ENCODE peak calls at places on chromosomes 2 and 18, in four cellular contexts. One of them, this sample, is unnamed.

GRCh38 chr2:203706403-203706802 is at the start of gene CD28:
- DNase-seq in body of pancreas: no peak
- DNase-seq in stimulated activated CD4-positive, alpha-beta T cell treated with anti-CD3 and anti-CD28 coated beads, Interleukin-1b, Interleukin-23, amount 100 ng/mL, for 1 hour: peak
- DNase-seq in A549: no peak
- DNase-seq in this sample: peak

GRCh38 chr2:201827621-201828020 is 21.3 kb downstream of the CDK15 start:
- DNase-seq in A549: no peak
- DNase-seq in stimulated activated CD4-positive, alpha-beta T cell treated with anti-CD3 and anti-CD28 coated beads, Interleukin-1b, Interleukin-23, amount 100 ng/mL, for 1 hour: no peak
- DNase-seq in body of pancreas: no peak
- DNase-seq in this sample: no peak

GRCh38 chr18:74446631-74447403 is 10.3 kb downstream of the DIPK1C start:
- DNase-seq in A549: no peak
- DNase-seq in body of pancreas: no peak
- DNase-seq in stimulated activated CD4-positive, alpha-beta T cell treated with anti-CD3 and anti-CD28 coated beads, Interleukin-1b, Interleukin-23, amount 100 ng/mL, for 1 hour: no peak
- DNase-seq in this sample: no peak

GRCh38 chr2:158994920-158995676 is 26.7 kb downstream of the TANC1 start:
- DNase-seq in A549: no peak
- DNase-seq in stimulated activated CD4-positive, alpha-beta T cell treated with anti-CD3 and anti-CD28 coated beads, Interleukin-1b, Interleukin-23, amount 100 ng/mL, for 1 hour: no peak
- DNase-seq in body of pancreas: no peak
- DNase-seq in this sample: peak

GRCh38 chr2:64692401-64692800 is 38.7 kb upstream of the SERTAD2 start:
- DNase-seq in A549: no peak
- DNase-seq in stimulated activated CD4-positive, alpha-beta T cell treated with anti-CD3 and anti-CD28 coated beads, Interleukin-1b, Interleukin-23, amount 100 ng/mL, for 1 hour: no peak
- DNase-seq in body of pancreas: no peak
- DNase-seq in this sample: peak

GRCh38 chr18:75207298-75208054 is 1.5 kb downstream of the PTGR3 start:
- DNase-seq in A549: no peak
- DNase-seq in body of pancreas: peak
- DNase-seq in stimulated activated CD4-positive, alpha-beta T cell treated with anti-CD3 and anti-CD28 coated beads, Interleukin-1b, Interleukin-23, amount 100 ng/mL, for 1 hour: no peak
- DNase-seq in this sample: peak

GRCh38 chr2:207239754-207240494 is 74.2 kb upstream of the KLF7 start:
- DNase-seq in body of pancreas: no peak
- DNase-seq in stimulated activated CD4-positive, alpha-beta T cell treated with anti-CD3 and anti-CD28 coated beads, Interleukin-1b, Interleukin-23, amount 100 ng/mL, for 1 hour: no peak
- DNase-seq in A549: no peak
- DNase-seq in this sample: no peak

GRCh38 chr2:63729362-63729761 is 112.3 kb upstream of the UGP2 start:
- DNase-seq in stimulated activated CD4-positive, alpha-beta T cell treated with anti-CD3 and anti-CD28 coated beads, Interleukin-1b, Interleukin-23, amount 100 ng/mL, for 1 hour: no peak
- DNase-seq in body of pancreas: no peak
- DNase-seq in A549: no peak
- DNase-seq in this sample: no peak

GRCh38 chr18:12041561-12041960 is 52.1 kb upstream of the ANKRD62 start:
- DNase-seq in A549: peak
- DNase-seq in body of pancreas: no peak
- DNase-seq in stimulated activated CD4-positive, alpha-beta T cell treated with anti-CD3 and anti-CD28 coated beads, Interleukin-1b, Interleukin-23, amount 100 ng/mL, for 1 hour: no peak
- DNase-seq in this sample: no peak

GRCh38 chr2:237254369-237254861 is 159.5 kb downstream of the COL6A3 start:
- DNase-seq in body of pancreas: no peak
- DNase-seq in stimulated activated CD4-positive, alpha-beta T cell treated with anti-CD3 and anti-CD28 coated beads, Interleukin-1b, Interleukin-23, amount 100 ng/mL, for 1 hour: no peak
- DNase-seq in A549: no peak
- DNase-seq in this sample: no peak

GRCh38 chr2:240166191-240166590 is 25.7 kb upstream of the OTOS start:
- DNase-seq in body of pancreas: no peak
- DNase-seq in stimulated activated CD4-positive, alpha-beta T cell treated with anti-CD3 and anti-CD28 coated beads, Interleukin-1b, Interleukin-23, amount 100 ng/mL, for 1 hour: no peak
- DNase-seq in A549: no peak
- DNase-seq in this sample: no peak

GRCh38 chr2:238954841-238955521 is 107.1 kb downstream of the TWIST2 start:
- DNase-seq in body of pancreas: no peak
- DNase-seq in A549: no peak
- DNase-seq in stimulated activated CD4-positive, alpha-beta T cell treated with anti-CD3 and anti-CD28 coated beads, Interleukin-1b, Interleukin-23, amount 100 ng/mL, for 1 hour: no peak
- DNase-seq in this sample: no peak

GRCh38 chr2:165646321-165646801 is 147.7 kb downstream of the GALNT3 start:
- DNase-seq in stimulated activated CD4-positive, alpha-beta T cell treated with anti-CD3 and anti-CD28 coated beads, Interleukin-1b, Interleukin-23, amount 100 ng/mL, for 1 hour: no peak
- DNase-seq in A549: no peak
- DNase-seq in body of pancreas: no peak
- DNase-seq in this sample: no peak

GRCh38 chr2:210493528-210493927 is 17.0 kb upstream of the LANCL1 start:
- DNase-seq in body of pancreas: no peak
- DNase-seq in stimulated activated CD4-positive, alpha-beta T cell treated with anti-CD3 and anti-CD28 coated beads, Interleukin-1b, Interleukin-23, amount 100 ng/mL, for 1 hour: no peak
- DNase-seq in A549: no peak
- DNase-seq in this sample: no peak

GRCh38 chr2:223779877-223780276 is 57.5 kb downstream of the AP1S3 start:
- DNase-seq in body of pancreas: peak
- DNase-seq in stimulated activated CD4-positive, alpha-beta T cell treated with anti-CD3 and anti-CD28 coated beads, Interleukin-1b, Interleukin-23, amount 100 ng/mL, for 1 hour: no peak
- DNase-seq in A549: peak
- DNase-seq in this sample: peak

GRCh38 chr18:79779021-79779699 is 18.6 kb upstream of the KCNG2 start:
- DNase-seq in A549: no peak
- DNase-seq in body of pancreas: no peak
- DNase-seq in stimulated activated CD4-positive, alpha-beta T cell treated with anti-CD3 and anti-CD28 coated beads, Interleukin-1b, Interleukin-23, amount 100 ng/mL, for 1 hour: no peak
- DNase-seq in this sample: no peak

GRCh38 chr2:219059725-219060682 is 717 bp downstream of the IHH start:
- DNase-seq in body of pancreas: peak
- DNase-seq in stimulated activated CD4-positive, alpha-beta T cell treated with anti-CD3 and anti-CD28 coated beads, Interleukin-1b, Interleukin-23, amount 100 ng/mL, for 1 hour: no peak
- DNase-seq in A549: peak
- DNase-seq in this sample: peak

GRCh38 chr2:44972771-44973535 is 31.5 kb downstream of the SIX3 start:
- DNase-seq in body of pancreas: no peak
- DNase-seq in A549: no peak
- DNase-seq in stimulated activated CD4-positive, alpha-beta T cell treated with anti-CD3 and anti-CD28 coated beads, Interleukin-1b, Interleukin-23, amount 100 ng/mL, for 1 hour: no peak
- DNase-seq in this sample: no peak

GRCh38 chr2:158723921-158724802 is 71.0 kb upstream of the DAPL1 start:
- DNase-seq in body of pancreas: no peak
- DNase-seq in A549: peak
- DNase-seq in stimulated activated CD4-positive, alpha-beta T cell treated with anti-CD3 and anti-CD28 coated beads, Interleukin-1b, Interleukin-23, amount 100 ng/mL, for 1 hour: no peak
- DNase-seq in this sample: peak

GRCh38 chr2:113219889-113220641 is 46.3 kb downstream of the PSD4 start:
- DNase-seq in A549: peak
- DNase-seq in stimulated activated CD4-positive, alpha-beta T cell treated with anti-CD3 and anti-CD28 coated beads, Interleukin-1b, Interleukin-23, amount 100 ng/mL, for 1 hour: no peak
- DNase-seq in body of pancreas: peak
- DNase-seq in this sample: peak

GRCh38 chr2:5846881-5847280 is 154.7 kb downstream of the SOX11 start:
- DNase-seq in stimulated activated CD4-positive, alpha-beta T cell treated with anti-CD3 and anti-CD28 coated beads, Interleukin-1b, Interleukin-23, amount 100 ng/mL, for 1 hour: no peak
- DNase-seq in A549: no peak
- DNase-seq in body of pancreas: no peak
- DNase-seq in this sample: no peak

GRCh38 chr18:6868033-6868432 is 138.5 kb downstream of the ARHGAP28 start:
- DNase-seq in body of pancreas: no peak
- DNase-seq in stimulated activated CD4-positive, alpha-beta T cell treated with anti-CD3 and anti-CD28 coated beads, Interleukin-1b, Interleukin-23, amount 100 ng/mL, for 1 hour: no peak
- DNase-seq in A549: no peak
- DNase-seq in this sample: no peak

GRCh38 chr2:40401896-40402295 is 50.0 kb downstream of the SLC8A1 start:
- DNase-seq in stimulated activated CD4-positive, alpha-beta T cell treated with anti-CD3 and anti-CD28 coated beads, Interleukin-1b, Interleukin-23, amount 100 ng/mL, for 1 hour: no peak
- DNase-seq in A549: peak
- DNase-seq in body of pancreas: no peak
- DNase-seq in this sample: peak

GRCh38 chr2:202376460-202377307 is 557 bp downstream of the BMPR2 start:
- DNase-seq in stimulated activated CD4-positive, alpha-beta T cell treated with anti-CD3 and anti-CD28 coated beads, Interleukin-1b, Interleukin-23, amount 100 ng/mL, for 1 hour: no peak
- DNase-seq in A549: peak
- DNase-seq in body of pancreas: peak
- DNase-seq in this sample: peak

GRCh38 chr18:48889115-48889941 is 61.4 kb downstream of the SMAD7 start:
- DNase-seq in body of pancreas: no peak
- DNase-seq in A549: no peak
- DNase-seq in stimulated activated CD4-positive, alpha-beta T cell treated with anti-CD3 and anti-CD28 coated beads, Interleukin-1b, Interleukin-23, amount 100 ng/mL, for 1 hour: no peak
- DNase-seq in this sample: no peak

GRCh38 chr2:164913640-164914346 is 41.5 kb downstream of the SLC38A11 start:
- DNase-seq in A549: peak
- DNase-seq in stimulated activated CD4-positive, alpha-beta T cell treated with anti-CD3 and anti-CD28 coated beads, Interleukin-1b, Interleukin-23, amount 100 ng/mL, for 1 hour: no peak
- DNase-seq in body of pancreas: no peak
- DNase-seq in this sample: peak

GRCh38 chr2:225008179-225008829 is 34.0 kb downstream of the DOCK10 start:
- DNase-seq in body of pancreas: no peak
- DNase-seq in A549: no peak
- DNase-seq in stimulated activated CD4-positive, alpha-beta T cell treated with anti-CD3 and anti-CD28 coated beads, Interleukin-1b, Interleukin-23, amount 100 ng/mL, for 1 hour: no peak
- DNase-seq in this sample: no peak

GRCh38 chr2:135840601-135841000 is 3.6 kb upstream of the LCT start:
- DNase-seq in stimulated activated CD4-positive, alpha-beta T cell treated with anti-CD3 and anti-CD28 coated beads, Interleukin-1b, Interleukin-23, amount 100 ng/mL, for 1 hour: no peak
- DNase-seq in A549: no peak
- DNase-seq in body of pancreas: no peak
- DNase-seq in this sample: peak

GRCh38 chr2:145807978-145808377 is 1288.1 kb upstream of the ZEB2 start:
- DNase-seq in stimulated activated CD4-positive, alpha-beta T cell treated with anti-CD3 and anti-CD28 coated beads, Interleukin-1b, Interleukin-23, amount 100 ng/mL, for 1 hour: no peak
- DNase-seq in body of pancreas: no peak
- DNase-seq in A549: no peak
- DNase-seq in this sample: no peak

GRCh38 chr2:121778736-121779487 is 23.5 kb downstream of the TSN start:
- DNase-seq in body of pancreas: no peak
- DNase-seq in A549: no peak
- DNase-seq in stimulated activated CD4-positive, alpha-beta T cell treated with anti-CD3 and anti-CD28 coated beads, Interleukin-1b, Interleukin-23, amount 100 ng/mL, for 1 hour: no peak
- DNase-seq in this sample: peak

GRCh38 chr2:127181851-127182250 is 38.2 kb downstream of the CYP27C1 start:
- DNase-seq in A549: no peak
- DNase-seq in body of pancreas: no peak
- DNase-seq in stimulated activated CD4-positive, alpha-beta T cell treated with anti-CD3 and anti-CD28 coated beads, Interleukin-1b, Interleukin-23, amount 100 ng/mL, for 1 hour: no peak
- DNase-seq in this sample: no peak

GRCh38 chr2:128279786-128280701 is 38.6 kb downstream of the HS6ST1 start:
- DNase-seq in body of pancreas: peak
- DNase-seq in A549: no peak
- DNase-seq in stimulated activated CD4-positive, alpha-beta T cell treated with anti-CD3 and anti-CD28 coated beads, Interleukin-1b, Interleukin-23, amount 100 ng/mL, for 1 hour: no peak
- DNase-seq in this sample: no peak

GRCh38 chr18:434410-434809 is 66.1 kb downstream of the COLEC12 start:
- DNase-seq in body of pancreas: no peak
- DNase-seq in A549: no peak
- DNase-seq in stimulated activated CD4-positive, alpha-beta T cell treated with anti-CD3 and anti-CD28 coated beads, Interleukin-1b, Interleukin-23, amount 100 ng/mL, for 1 hour: no peak
- DNase-seq in this sample: no peak

GRCh38 chr2:111028720-111029119 is 92.0 kb upstream of the BCL2L11 start:
- DNase-seq in A549: peak
- DNase-seq in body of pancreas: no peak
- DNase-seq in stimulated activated CD4-positive, alpha-beta T cell treated with anti-CD3 and anti-CD28 coated beads, Interleukin-1b, Interleukin-23, amount 100 ng/mL, for 1 hour: no peak
- DNase-seq in this sample: peak

GRCh38 chr18:79559121-79559835 is 120.3 kb upstream of the CTDP1 start:
- DNase-seq in body of pancreas: no peak
- DNase-seq in A549: no peak
- DNase-seq in stimulated activated CD4-positive, alpha-beta T cell treated with anti-CD3 and anti-CD28 coated beads, Interleukin-1b, Interleukin-23, amount 100 ng/mL, for 1 hour: no peak
- DNase-seq in this sample: no peak

This sample was measured in small intestine.